ENCODE peak calls at places on chromosomes 13 and 19, in eight cellular contexts. D is omental fat pad; E is activated gamma-delta T cell treated with anti-CD3 and anti-CD28 coated beads, Interleukin-2, amount 50 U/mL, for 16 hours; C is HTR-8/SVneo; Z is activated T-cell treated with anti-CD3 and anti-CD28 coated beads for 48 hours; I is WTC11; H is PC-3; M is BJ. O is an unnamed sample.

GRCh38 chr13:42001580-42001979 is 40.7 kb upstream of the VWA8 start:
- DNase-seq in E (no peak), Z (no peak), I (peak), D (peak), C (peak), H (peak), M (peak), O (no peak)

GRCh38 chr19:5154129-5154798 is 185.4 kb downstream of the KDM4B start:
- DNase-seq in C (no peak), I (peak), E (no peak), H (peak), Z (no peak), D (no peak), M (no peak), O (peak)

GRCh38 chr13:112509190-112509589 is 78.8 kb downstream of the TUBGCP3 start:
- DNase-seq in E (no peak), D (no peak), I (no peak), Z (no peak), M (no peak), C (no peak), H (no peak), O (no peak)

GRCh38 chr19:8900421-8900820 is 68.2 kb downstream of the MBD3L1 start:
- DNase-seq in D (no peak), M (no peak), C (no peak), H (no peak), I (no peak), Z (no peak), E (no peak), O (no peak)

GRCh38 chr13:21372530-21372929 is 86.6 kb downstream of the ZDHHC20 start:
- DNase-seq in I (no peak), E (no peak), H (no peak), M (no peak), D (no peak), C (no peak), Z (no peak), O (no peak)

GRCh38 chr13:77729502-77730221 is 32.2 kb downstream of the SLAIN1 start:
- DNase-seq in H (no peak), D (no peak), E (no peak), M (no peak), Z (no peak), C (no peak), I (no peak), O (no peak)

GRCh38 chr13:24233351-24233901 is 72.9 kb downstream of the SPATA13 start:
- DNase-seq in M (peak), C (no peak), Z (no peak), H (no peak), E (no peak), I (peak), D (no peak), O (no peak)

GRCh38 chr19:3547301-3547731 is 8.3 kb downstream of the TEKTIP1 start:
- DNase-seq in C (no peak), I (peak), H (peak), D (no peak), M (no peak), Z (peak), E (no peak), O (no peak)

GRCh38 chr19:55655648-55656040 is 809 bp downstream of the U2AF2 start:
- DNase-seq in M (no peak), D (no peak), H (no peak), C (no peak), I (no peak), E (no peak), Z (no peak), O (no peak)

GRCh38 chr19:17877696-17878095 is 6.0 kb downstream of the SLC5A5 start:
- DNase-seq in H (no peak), D (no peak), E (no peak), Z (no peak), M (no peak), I (no peak), C (no peak), O (no peak)

GRCh38 chr19:1088419-1089066 is 6.6 kb downstream of the POLR2E start:
- DNase-seq in E (no peak), H (no peak), I (no peak), C (no peak), M (no peak), D (no peak), Z (no peak), O (no peak)

GRCh38 chr19:7533281-7533819 is 2.2 kb upstream of the PNPLA6 start:
- DNase-seq in D (no peak), C (no peak), I (peak), M (no peak), Z (no peak), E (no peak), H (no peak), O (no peak)

GRCh38 chr13:113116871-113117271 is 5.7 kb upstream of the F10 start:
- DNase-seq in M (no peak), C (no peak), I (no peak), H (no peak), E (no peak), Z (no peak), D (no peak), O (no peak)

GRCh38 chr13:98144501-98145350 is 1.8 kb downstream of the FARP1 start:
- DNase-seq in I (peak), H (peak), C (no peak), Z (no peak), M (peak), D (no peak), E (no peak), O (no peak)

GRCh38 chr13:109785892-109786450 is 412 bp downstream of the IRS2 start:
- DNase-seq in M (no peak), E (no peak), I (no peak), Z (no peak), C (no peak), D (no peak), H (no peak), O (no peak)

GRCh38 chr13:44410328-44410859 is 36.8 kb downstream of the SERP2 start:
- DNase-seq in E (no peak), M (no peak), H (no peak), Z (no peak), D (no peak), C (no peak), I (no peak), O (no peak)

GRCh38 chr19:49241769-49242168 is 83.2 kb downstream of the SLC6A16 start:
- DNase-seq in C (no peak), H (no peak), M (no peak), E (no peak), D (no peak), I (no peak), Z (no peak), O (no peak)

GRCh38 chr13:67230774-67231480 is 791 bp upstream of the PCDH9 start:
- DNase-seq in M (no peak), C (peak), H (peak), Z (peak), I (peak), D (no peak), E (no peak), O (peak)

GRCh38 chr13:24389506-24389905 is 80.1 kb downstream of the C1QTNF9 start:
- DNase-seq in H (no peak), Z (no peak), D (no peak), I (no peak), C (no peak), M (no peak), E (no peak), O (no peak)

GRCh38 chr13:65497265-65497664 is 1732.9 kb downstream of the PCDH9 start:
- DNase-seq in C (peak), H (peak), Z (no peak), I (no peak), E (no peak), M (peak), D (no peak), O (peak)

GRCh38 chr13:113528101-113528797 is 37.7 kb upstream of the DCUN1D2 start:
- DNase-seq in Z (no peak), D (no peak), I (no peak), H (no peak), E (no peak), M (no peak), C (no peak), O (no peak)

GRCh38 chr13:59458908-59459579 is 704.7 kb downstream of the DIAPH3 start:
- DNase-seq in H (peak), I (no peak), C (peak), E (no peak), Z (no peak), D (no peak), M (peak), O (no peak)

GRCh38 chr13:50414640-50415039 is 399.4 kb downstream of the KCNRG start:
- DNase-seq in I (no peak), C (no peak), M (no peak), Z (no peak), E (no peak), D (no peak), H (no peak), O (no peak)

GRCh38 chr19:15702590-15702930 is 25.3 kb upstream of the OR10H2 start:
- DNase-seq in D (peak), E (no peak), I (no peak), C (peak), Z (peak), H (peak), M (no peak), O (no peak)

GRCh38 chr19:45499196-45500180 is 1.2 kb downstream of the PPM1N start:
- DNase-seq in C (no peak), E (no peak), I (peak), D (no peak), H (peak), Z (peak), M (no peak), O (no peak)

GRCh38 chr19:2716722-2717637 is 4.2 kb downstream of the DIRAS1 start:
- DNase-seq in I (no peak), Z (no peak), M (no peak), D (no peak), H (no peak), C (no peak), E (no peak), O (no peak)

GRCh38 chr13:79477968-79478367 is 3.0 kb upstream of the NDFIP2 start:
- DNase-seq in I (no peak), Z (no peak), C (no peak), D (no peak), E (no peak), H (no peak), M (no peak), O (no peak)

GRCh38 chr19:18349524-18350128 is 9.2 kb downstream of the PGPEP1 start:
- DNase-seq in D (peak), E (no peak), M (no peak), I (peak), Z (no peak), C (peak), H (peak), O (peak)

GRCh38 chr19:45613926-45614725 is 12.1 kb upstream of the GPR4 start:
- DNase-seq in M (peak), I (no peak), Z (peak), H (peak), C (peak), D (no peak), E (peak), O (peak)

GRCh38 chr19:11125994-11126685 is 29.4 kb downstream of the SPC24 start:
- DNase-seq in H (peak), I (peak), Z (peak), E (peak), C (peak), M (no peak), D (peak), O (peak)

GRCh38 chr19:42093505-42093904 is 17.5 kb downstream of the ZNF574 start:
- DNase-seq in H (no peak), E (no peak), D (no peak), C (no peak), Z (no peak), M (no peak), I (no peak), O (no peak)

GRCh38 chr13:49310251-49310650 is 62.5 kb downstream of the CDADC1 start:
- DNase-seq in H (no peak), I (no peak), D (no peak), Z (no peak), E (no peak), C (no peak), M (no peak), O (no peak)

GRCh38 chr19:32646556-32646955 is 28.4 kb downstream of the ANKRD27 start:
- DNase-seq in E (no peak), C (no peak), Z (peak), M (no peak), I (no peak), D (no peak), H (no peak), O (no peak)

GRCh38 chr13:109256866-109257760 is 529.3 kb downstream of the IRS2 start:
- DNase-seq in M (peak), Z (no peak), D (no peak), I (no peak), H (peak), E (no peak), C (peak), O (peak)

GRCh38 chr13:30551194-30551593 is 66.5 kb upstream of the USPL1 start:
- DNase-seq in Z (no peak), E (no peak), C (peak), D (no peak), M (no peak), H (peak), I (no peak), O (peak)

GRCh38 chr13:52160053-52160452 is 656 bp upstream of the NEK3 start:
- DNase-seq in Z (no peak), D (no peak), C (no peak), I (no peak), M (no peak), H (no peak), E (no peak), O (no peak)

O was measured in NCI-H460.